ENCODE peak calls at places on chromosomes 12 and 14, in nine cellular contexts. One of them, this sample, is unnamed.

GRCh38 chr14:51527073-51527472 is 124.6 kb upstream of the FRMD6 start:
- DNase-seq in AG09309: no peak
- DNase-seq in heart right ventricle: no peak
- DNase-seq in bronchial epithelial cell: peak; percentile 39
- DNase-seq in psoas muscle: no peak
- DNase-seq in fibroblast of pulmonary artery: peak; percentile 62
- DNase-seq in mucosa of descending colon: no peak
- DNase-seq in stomach: no peak
- DNase-seq in cardiac fibroblast: peak; percentile 59
- DNase-seq in this sample: peak; percentile 85

GRCh38 chr12:114166360-114166759 is 200.2 kb upstream of the RBM19 start:
- DNase-seq in bronchial epithelial cell: no peak
- DNase-seq in AG09309: peak; percentile 28
- DNase-seq in mucosa of descending colon: peak; percentile 23
- DNase-seq in fibroblast of pulmonary artery: peak; percentile 68
- DNase-seq in heart right ventricle: peak; percentile 45
- DNase-seq in psoas muscle: no peak
- DNase-seq in cardiac fibroblast: peak; percentile 80
- DNase-seq in stomach: no peak
- DNase-seq in this sample: peak; percentile 54

GRCh38 chr12:111180830-111181726 is 187.8 kb downstream of the PHETA1 start:
- DNase-seq in stomach: peak; percentile 53
- DNase-seq in cardiac fibroblast: peak; percentile 60
- DNase-seq in psoas muscle: peak; percentile 70
- DNase-seq in fibroblast of pulmonary artery: peak; percentile 63
- DNase-seq in mucosa of descending colon: peak; percentile 38
- DNase-seq in AG09309: peak; percentile 14
- DNase-seq in bronchial epithelial cell: no peak
- DNase-seq in heart right ventricle: no peak
- DNase-seq in this sample: peak; percentile 41

GRCh38 chr14:37583358-37584210 is 11.5 kb downstream of the FOXA1 start:
- DNase-seq in mucosa of descending colon: peak; percentile 59
- DNase-seq in cardiac fibroblast: no peak
- DNase-seq in stomach: no peak
- DNase-seq in fibroblast of pulmonary artery: no peak
- DNase-seq in heart right ventricle: no peak
- DNase-seq in psoas muscle: no peak
- DNase-seq in bronchial epithelial cell: no peak
- DNase-seq in AG09309: no peak
- DNase-seq in this sample: no peak

GRCh38 chr12:118513554-118513953 is 137.2 kb downstream of the SUDS3 start:
- DNase-seq in AG09309: no peak
- DNase-seq in heart right ventricle: no peak
- DNase-seq in fibroblast of pulmonary artery: no peak
- DNase-seq in cardiac fibroblast: no peak
- DNase-seq in bronchial epithelial cell: no peak
- DNase-seq in psoas muscle: no peak
- DNase-seq in mucosa of descending colon: no peak
- DNase-seq in stomach: no peak
- DNase-seq in this sample: no peak

GRCh38 chr12:93766802-93767523 is 89.8 kb downstream of the CRADD start:
- DNase-seq in stomach: no peak
- DNase-seq in mucosa of descending colon: peak; percentile 59
- DNase-seq in psoas muscle: no peak
- DNase-seq in bronchial epithelial cell: peak; percentile 58
- DNase-seq in cardiac fibroblast: peak; percentile 91
- DNase-seq in AG09309: no peak
- DNase-seq in heart right ventricle: peak; percentile 69
- DNase-seq in fibroblast of pulmonary artery: peak; percentile 85
- DNase-seq in this sample: peak; percentile 78

GRCh38 chr12:29333178-29333577 is 47.8 kb downstream of the ERGIC2 start:
- DNase-seq in heart right ventricle: no peak
- DNase-seq in mucosa of descending colon: no peak
- DNase-seq in psoas muscle: no peak
- DNase-seq in AG09309: peak; percentile 55
- DNase-seq in stomach: no peak
- DNase-seq in bronchial epithelial cell: no peak
- DNase-seq in fibroblast of pulmonary artery: no peak
- DNase-seq in cardiac fibroblast: no peak
- DNase-seq in this sample: peak; percentile 83

GRCh38 chr14:73723799-73724621 is 9.8 kb upstream of the PNMA1 start:
- DNase-seq in AG09309: peak; percentile 98
- DNase-seq in heart right ventricle: peak; percentile 83
- DNase-seq in fibroblast of pulmonary artery: peak; percentile 99
- DNase-seq in mucosa of descending colon: peak; percentile 53
- DNase-seq in stomach: peak; percentile 63
- DNase-seq in cardiac fibroblast: peak; percentile 99
- DNase-seq in psoas muscle: peak; percentile 89
- DNase-seq in bronchial epithelial cell: peak; percentile 90
- DNase-seq in this sample: peak; percentile 99

GRCh38 chr14:79044894-79045624 is 874.9 kb downstream of the NRXN3 start:
- DNase-seq in mucosa of descending colon: peak; percentile 36
- DNase-seq in psoas muscle: no peak
- DNase-seq in fibroblast of pulmonary artery: peak; percentile 71
- DNase-seq in AG09309: peak; percentile 52
- DNase-seq in heart right ventricle: no peak
- DNase-seq in bronchial epithelial cell: peak; percentile 99
- DNase-seq in cardiac fibroblast: peak; percentile 1
- DNase-seq in stomach: no peak
- DNase-seq in this sample: peak; percentile 87

GRCh38 chr12:11171953-11172675 is 1.1 kb downstream of the SMIM10L1 start:
- DNase-seq in fibroblast of pulmonary artery: peak; percentile 39
- DNase-seq in AG09309: no peak
- DNase-seq in bronchial epithelial cell: peak; percentile 45
- DNase-seq in cardiac fibroblast: peak; percentile 34
- DNase-seq in mucosa of descending colon: peak; percentile 10
- DNase-seq in heart right ventricle: no peak
- DNase-seq in stomach: no peak
- DNase-seq in psoas muscle: no peak
- DNase-seq in this sample: peak; percentile 48

GRCh38 chr12:77349703-77350102 is 284.3 kb upstream of the E2F7 start:
- DNase-seq in mucosa of descending colon: no peak
- DNase-seq in bronchial epithelial cell: no peak
- DNase-seq in fibroblast of pulmonary artery: no peak
- DNase-seq in psoas muscle: no peak
- DNase-seq in cardiac fibroblast: no peak
- DNase-seq in stomach: no peak
- DNase-seq in heart right ventricle: no peak
- DNase-seq in AG09309: no peak
- DNase-seq in this sample: no peak

GRCh38 chr12:118778077-118778476 is 203.3 kb upstream of the SRRM4 start:
- DNase-seq in mucosa of descending colon: no peak
- DNase-seq in bronchial epithelial cell: no peak
- DNase-seq in cardiac fibroblast: no peak
- DNase-seq in AG09309: no peak
- DNase-seq in heart right ventricle: no peak
- DNase-seq in fibroblast of pulmonary artery: no peak
- DNase-seq in psoas muscle: no peak
- DNase-seq in stomach: no peak
- DNase-seq in this sample: no peak

GRCh38 chr14:74955229-74955999 is at the start of gene PGF:
- DNase-seq in stomach: peak; percentile 74
- DNase-seq in psoas muscle: peak; percentile 73
- DNase-seq in heart right ventricle: peak; percentile 71
- DNase-seq in cardiac fibroblast: peak; percentile 50
- DNase-seq in bronchial epithelial cell: peak; percentile 44
- DNase-seq in AG09309: no peak
- DNase-seq in fibroblast of pulmonary artery: peak; percentile 44
- DNase-seq in mucosa of descending colon: peak; percentile 79
- DNase-seq in this sample: peak; percentile 46
- TF ChIP-seq CTCF in stomach: no peak
- TF ChIP-seq CTCF in psoas muscle: no peak
- TF ChIP-seq CTCF in heart right ventricle: no peak
- TF ChIP-seq CTCF in cardiac fibroblast: no peak
- TF ChIP-seq CTCF in bronchial epithelial cell: no peak
- TF ChIP-seq CTCF in AG09309: no peak
- TF ChIP-seq CTCF in fibroblast of pulmonary artery: no peak
- TF ChIP-seq CTCF in mucosa of descending colon: no peak
- TF ChIP-seq CTCF in this sample: no peak

DNA sequence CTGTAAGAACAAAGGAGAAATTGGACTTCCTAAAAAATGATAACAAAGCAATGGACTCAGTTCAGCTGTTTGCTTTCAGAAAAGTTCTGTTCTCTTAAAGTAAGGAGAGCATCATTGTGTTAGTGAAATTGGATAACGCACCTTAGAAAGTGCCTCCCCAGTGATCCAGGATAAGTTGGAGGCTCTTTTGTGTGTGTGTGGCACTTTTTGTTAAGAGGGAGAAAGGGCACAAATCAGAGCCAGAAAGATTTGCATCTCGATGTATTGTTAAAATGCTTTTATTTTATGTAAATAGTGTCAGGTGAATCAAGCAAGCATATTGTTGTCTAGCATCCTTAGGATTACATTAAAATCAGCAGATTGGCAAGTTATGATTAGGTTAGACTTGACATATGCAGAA is 2.1 kb downstream of the STK38L start:
- DNase-seq in heart right ventricle: no peak
- DNase-seq in psoas muscle: no peak
- DNase-seq in cardiac fibroblast: no peak
- DNase-seq in stomach: no peak
- DNase-seq in mucosa of descending colon: no peak
- DNase-seq in AG09309: no peak
- DNase-seq in bronchial epithelial cell: no peak
- DNase-seq in fibroblast of pulmonary artery: no peak
- DNase-seq in this sample: no peak
- H3K4me3 ChIP-seq in heart right ventricle: peak overlapping the region; percentile 80
- H3K4me3 ChIP-seq in psoas muscle: peak overlapping the region; percentile 99
- H3K4me3 ChIP-seq in cardiac fibroblast: peak overlapping the region; percentile 79
- H3K4me3 ChIP-seq in stomach: peak overlapping the region; percentile 81
- H3K4me3 ChIP-seq in mucosa of descending colon: no peak overlapping the region
- H3K4me3 ChIP-seq in AG09309: no peak overlapping the region
- H3K4me3 ChIP-seq in bronchial epithelial cell: no peak overlapping the region
- H3K4me3 ChIP-seq in fibroblast of pulmonary artery: peak overlapping the region; percentile 86
- H3K4me3 ChIP-seq in this sample: peak overlapping the region; percentile 73

DNA sequence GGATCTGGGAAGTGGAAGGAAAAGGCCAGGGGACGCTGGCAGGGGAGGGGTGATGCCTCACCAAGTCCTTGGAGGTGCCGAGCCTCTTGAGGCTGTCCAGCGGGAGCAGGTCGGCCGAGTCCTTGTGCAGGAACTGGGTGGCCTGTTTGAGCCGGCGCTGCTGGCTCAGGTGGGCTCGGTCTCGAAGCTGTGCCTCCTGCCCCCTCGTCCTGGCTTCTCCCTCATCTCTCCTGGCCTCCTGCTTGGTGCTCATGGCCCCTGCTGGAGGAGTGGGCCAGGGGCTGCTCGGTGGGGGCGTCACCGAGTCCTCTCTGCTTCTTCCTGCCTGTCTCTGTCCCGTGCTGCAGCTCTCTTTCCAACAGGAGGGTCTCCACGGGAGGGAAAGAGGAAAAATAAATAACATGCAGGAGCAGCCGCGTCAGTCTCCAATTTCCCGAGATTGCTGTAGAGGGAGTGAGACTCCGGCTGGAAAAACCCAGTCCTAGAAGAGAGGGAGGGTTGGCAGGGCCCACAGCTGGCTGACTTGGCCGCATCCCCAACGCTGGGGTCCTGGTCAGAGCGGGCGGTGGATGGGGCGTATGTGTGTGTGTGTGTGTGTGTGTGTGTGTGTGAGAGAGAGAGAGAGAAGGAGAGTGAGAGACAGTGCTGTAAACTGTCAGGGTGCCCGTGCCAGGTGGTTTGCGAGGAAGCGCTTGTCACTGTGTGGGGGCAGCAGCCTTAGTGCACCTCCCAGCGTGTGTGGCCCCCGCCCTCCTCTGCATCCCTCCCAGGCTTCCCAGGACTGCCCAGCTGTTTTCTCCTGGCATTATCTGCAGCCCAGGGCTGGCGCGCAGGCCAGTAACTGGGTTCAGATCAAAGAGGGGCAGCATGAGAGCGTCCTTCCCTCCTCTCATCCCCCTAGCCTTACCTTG is at the start of gene NRIP2:
- DNase-seq in stomach: no peak
- DNase-seq in mucosa of descending colon: no peak
- DNase-seq in cardiac fibroblast: peak; percentile 82
- DNase-seq in fibroblast of pulmonary artery: peak; percentile 70
- DNase-seq in psoas muscle: peak; percentile 35
- DNase-seq in heart right ventricle: peak; percentile 40
- DNase-seq in AG09309: no peak
- DNase-seq in bronchial epithelial cell: no peak
- DNase-seq in this sample: peak; percentile 76
- TF ChIP-seq CTCF in stomach: no peak
- TF ChIP-seq CTCF in mucosa of descending colon: no peak
- TF ChIP-seq CTCF in cardiac fibroblast: peak; percentile 10
- TF ChIP-seq CTCF in fibroblast of pulmonary artery: peak; percentile 22
- TF ChIP-seq CTCF in psoas muscle: no peak
- TF ChIP-seq CTCF in heart right ventricle: peak; percentile 8
- TF ChIP-seq CTCF in AG09309: peak; percentile 26
- TF ChIP-seq CTCF in bronchial epithelial cell: no peak
- TF ChIP-seq CTCF in this sample: peak; percentile 22

GRCh38 chr12:24902521-24903304 is 46.2 kb downstream of the BCAT1 start:
- DNase-seq in stomach: no peak
- DNase-seq in AG09309: no peak
- DNase-seq in heart right ventricle: no peak
- DNase-seq in bronchial epithelial cell: no peak
- DNase-seq in psoas muscle: peak; percentile 20
- DNase-seq in fibroblast of pulmonary artery: no peak
- DNase-seq in cardiac fibroblast: peak; percentile 41
- DNase-seq in mucosa of descending colon: peak; percentile 5
- DNase-seq in this sample: peak; percentile 41

GRCh38 chr12:24899503-24900098 is 49.3 kb downstream of the BCAT1 start:
- DNase-seq in mucosa of descending colon: no peak
- DNase-seq in fibroblast of pulmonary artery: no peak
- DNase-seq in bronchial epithelial cell: no peak
- DNase-seq in cardiac fibroblast: no peak
- DNase-seq in psoas muscle: no peak
- DNase-seq in heart right ventricle: no peak
- DNase-seq in stomach: no peak
- DNase-seq in AG09309: no peak
- DNase-seq in this sample: no peak

GRCh38 chr12:24903305-24904088 is 45.4 kb downstream of the BCAT1 start:
- DNase-seq in mucosa of descending colon: peak; percentile 16
- DNase-seq in cardiac fibroblast: peak; percentile 32
- DNase-seq in AG09309: no peak
- DNase-seq in fibroblast of pulmonary artery: no peak
- DNase-seq in bronchial epithelial cell: no peak
- DNase-seq in psoas muscle: no peak
- DNase-seq in heart right ventricle: no peak
- DNase-seq in stomach: no peak
- DNase-seq in this sample: peak; percentile 34

GRCh38 chr12:24904871-24905270 is 44.0 kb downstream of the BCAT1 start:
- DNase-seq in AG09309: no peak
- DNase-seq in cardiac fibroblast: no peak
- DNase-seq in bronchial epithelial cell: no peak
- DNase-seq in psoas muscle: no peak
- DNase-seq in heart right ventricle: no peak
- DNase-seq in mucosa of descending colon: no peak
- DNase-seq in fibroblast of pulmonary artery: no peak
- DNase-seq in stomach: no peak
- DNase-seq in this sample: no peak

DNA sequence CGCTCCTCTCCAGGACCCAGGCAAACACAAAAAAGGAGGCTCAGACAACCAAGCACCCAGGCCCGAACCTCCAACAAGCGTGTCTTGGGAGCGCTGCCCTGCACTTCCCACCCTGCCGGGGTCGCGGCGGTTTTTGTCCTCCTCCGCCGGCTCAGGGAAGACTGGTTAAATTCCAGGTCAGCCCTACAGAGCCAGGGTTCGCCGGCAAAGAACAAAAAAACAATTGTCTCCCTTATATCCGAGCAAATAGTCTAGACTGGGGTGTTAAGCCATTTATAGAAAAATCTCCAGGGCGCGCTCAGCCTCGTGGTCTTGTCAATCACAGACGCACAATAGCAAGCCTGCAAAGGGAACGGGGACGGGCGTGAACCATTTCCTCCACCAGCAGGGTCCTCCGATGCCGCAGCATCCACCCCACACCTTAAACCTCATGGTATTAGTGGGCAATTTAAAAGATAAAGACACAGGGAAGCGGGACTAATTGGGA is 46.9 kb downstream of the BCAT1 start:
- DNase-seq in cardiac fibroblast: no peak
- DNase-seq in stomach: no peak
- DNase-seq in fibroblast of pulmonary artery: no peak
- DNase-seq in AG09309: no peak
- DNase-seq in psoas muscle: no peak
- DNase-seq in mucosa of descending colon: peak; percentile 7
- DNase-seq in bronchial epithelial cell: no peak
- DNase-seq in heart right ventricle: no peak
- DNase-seq in this sample: no peak
- H3K4me3 ChIP-seq in cardiac fibroblast: peak overlapping the region; percentile 57
- H3K4me3 ChIP-seq in stomach: peak overlapping the region; percentile 79
- H3K4me3 ChIP-seq in fibroblast of pulmonary artery: peak overlapping the region; percentile 55
- H3K4me3 ChIP-seq in AG09309: peak overlapping the region; percentile 53
- H3K4me3 ChIP-seq in psoas muscle: peak overlapping the region; percentile 66
- H3K4me3 ChIP-seq in mucosa of descending colon: no peak overlapping the region
- H3K4me3 ChIP-seq in bronchial epithelial cell: peak overlapping the region; percentile 48
- H3K4me3 ChIP-seq in heart right ventricle: peak overlapping the region; percentile 44
- H3K4me3 ChIP-seq in this sample: no peak overlapping the region